ENCODE peak calls at places on chromosomes 6 and 20, in eight cellular contexts. S is ACHN; N is stimulated activated CD8-positive, alpha-beta memory T cell treated with anti-CD3 and anti-CD28 coated beads, Interleukin-15, amount 100 ng/mL, for 24 hours; M is GM13977; B is transverse colon; D is NCI-H2171 treated with DMSO at 0.1 percent for 48 hours; R is EH; U is GM04503. I is an unnamed sample.

GRCh38 chr20:55158446-55158845 is 683.1 kb downstream of the DOK5 start:
- DNase-seq in S (no peak), N (no peak), M (no peak), B (no peak), D (no peak), R (no peak), U (no peak), I (no peak)

GRCh38 chr6:23218751-23219150 is 649.4 kb downstream of the HDGFL1 start:
- DNase-seq in S (no peak), N (no peak), M (no peak), B (no peak), D (no peak), R (no peak), U (no peak), I (no peak)

GRCh38 chr6:51049983-51050877 is 231.6 kb downstream of the TFAP2B start:
- DNase-seq in S (peak), N (no peak), M (no peak), B (no peak), D (peak), R (no peak), U (no peak), I (no peak)

GRCh38 chr6:49666930-49667369 is 30.3 kb upstream of the RHAG start:
- DNase-seq in S (no peak), N (no peak), M (no peak), B (no peak), D (no peak), R (no peak), U (no peak), I (no peak)

GRCh38 chr6:14863896-14864850 is 381.7 kb upstream of the JARID2 start:
- DNase-seq in S (no peak), N (no peak), M (no peak), B (no peak), D (peak), R (no peak), U (no peak), I (no peak)

GRCh38 chr6:110814488-110815259 is 595 bp downstream of the CDK19 start:
- DNase-seq in S (peak), N (peak), M (peak), B (peak), D (peak), R (peak), U (no peak), I (peak)

GRCh38 chr20:63090052-63090451 is 83.3 kb upstream of the BHLHE23 start:
- DNase-seq in S (no peak), N (no peak), M (no peak), B (no peak), D (no peak), R (no peak), U (no peak), I (no peak)

GRCh38 chr6:4017847-4018193 is 61.1 kb downstream of the FAM217A start:
- DNase-seq in S (peak), N (no peak), M (peak), B (no peak), D (peak), R (peak), U (no peak), I (no peak)

GRCh38 chr6:27213544-27214125 is 33.9 kb upstream of the PRSS16 start:
- DNase-seq in S (no peak), N (no peak), M (peak), B (no peak), D (peak), R (peak), U (no peak), I (peak)

I was measured in RWPE1.